ENCODE peak calls at places on chromosomes 1 and 21, in seven cellular contexts. One of them, this sample, is unnamed.
A peak's percentile ranks its signal among the peaks of the same experiment; 100 is the strongest.

GRCh38 chr1:198096390-198096789 is 60.4 kb upstream of the NEK7 start:
- DNase-seq in ACHN: no peak
- DNase-seq in tibial artery: no peak
- DNase-seq in stimulated activated CD8-positive, alpha-beta memory T cell treated with anti-CD3 and anti-CD28 coated beads, Interleukin-4, amount 100 ng/mL, for 24 hours: no peak
- DNase-seq in Caki2: no peak
- DNase-seq in Daoy: no peak
- DNase-seq in fibroblast of mammary gland: no peak
- DNase-seq in this sample: no peak

GRCh38 chr1:159188375-159188788 is 16.3 kb upstream of the ACKR1 start:
- DNase-seq in ACHN: no peak
- DNase-seq in Daoy: peak; percentile 86
- DNase-seq in Caki2: no peak
- DNase-seq in stimulated activated CD8-positive, alpha-beta memory T cell treated with anti-CD3 and anti-CD28 coated beads, Interleukin-4, amount 100 ng/mL, for 24 hours: no peak
- DNase-seq in tibial artery: peak; percentile 71
- DNase-seq in fibroblast of mammary gland: peak; percentile 47
- DNase-seq in this sample: no peak

GRCh38 chr1:23611601-23612327 is 52.5 kb upstream of the ID3 start:
- DNase-seq in Daoy: no peak
- DNase-seq in stimulated activated CD8-positive, alpha-beta memory T cell treated with anti-CD3 and anti-CD28 coated beads, Interleukin-4, amount 100 ng/mL, for 24 hours: no peak
- DNase-seq in Caki2: no peak
- DNase-seq in fibroblast of mammary gland: no peak
- DNase-seq in ACHN: no peak
- DNase-seq in tibial artery: no peak
- DNase-seq in this sample: no peak

GRCh38 chr1:63794927-63795326 is 21.1 kb downstream of the ROR1 start:
- DNase-seq in stimulated activated CD8-positive, alpha-beta memory T cell treated with anti-CD3 and anti-CD28 coated beads, Interleukin-4, amount 100 ng/mL, for 24 hours: no peak
- DNase-seq in Caki2: no peak
- DNase-seq in fibroblast of mammary gland: no peak
- DNase-seq in ACHN: peak; percentile 90
- DNase-seq in Daoy: peak; percentile 92
- DNase-seq in tibial artery: no peak
- DNase-seq in this sample: no peak

GRCh38 chr1:207893737-207894582 is 17.0 kb downstream of the CD34 start:
- DNase-seq in tibial artery: no peak
- DNase-seq in Caki2: no peak
- DNase-seq in stimulated activated CD8-positive, alpha-beta memory T cell treated with anti-CD3 and anti-CD28 coated beads, Interleukin-4, amount 100 ng/mL, for 24 hours: no peak
- DNase-seq in fibroblast of mammary gland: no peak
- DNase-seq in Daoy: no peak
- DNase-seq in ACHN: no peak
- DNase-seq in this sample: no peak

GRCh38 chr21:15732290-15732995 is 2.7 kb downstream of the USP25 start:
- DNase-seq in stimulated activated CD8-positive, alpha-beta memory T cell treated with anti-CD3 and anti-CD28 coated beads, Interleukin-4, amount 100 ng/mL, for 24 hours: no peak
- DNase-seq in fibroblast of mammary gland: peak; percentile 47
- DNase-seq in Daoy: peak; percentile 39
- DNase-seq in ACHN: peak; percentile 84
- DNase-seq in Caki2: peak; percentile 50
- DNase-seq in tibial artery: no peak
- DNase-seq in this sample: no peak

GRCh38 chr1:31943546-31944184 is 5.5 kb upstream of the PTP4A2 start:
- DNase-seq in stimulated activated CD8-positive, alpha-beta memory T cell treated with anti-CD3 and anti-CD28 coated beads, Interleukin-4, amount 100 ng/mL, for 24 hours: no peak
- DNase-seq in fibroblast of mammary gland: peak; percentile 30
- DNase-seq in Daoy: peak; percentile 59
- DNase-seq in ACHN: no peak
- DNase-seq in Caki2: no peak
- DNase-seq in tibial artery: no peak
- DNase-seq in this sample: no peak

GRCh38 chr1:69911301-69911801 is 294.0 kb downstream of the LRRC40 start:
- DNase-seq in stimulated activated CD8-positive, alpha-beta memory T cell treated with anti-CD3 and anti-CD28 coated beads, Interleukin-4, amount 100 ng/mL, for 24 hours: no peak
- DNase-seq in fibroblast of mammary gland: peak; percentile 93
- DNase-seq in Daoy: peak; percentile 2
- DNase-seq in ACHN: no peak
- DNase-seq in tibial artery: no peak
- DNase-seq in Caki2: no peak
- DNase-seq in this sample: no peak

GRCh38 chr1:117735045-117735992 is 129.5 kb downstream of the TENT5C start:
- DNase-seq in Daoy: peak; percentile 73
- DNase-seq in Caki2: peak; percentile 18
- DNase-seq in tibial artery: no peak
- DNase-seq in ACHN: peak; percentile 62
- DNase-seq in fibroblast of mammary gland: peak; percentile 61
- DNase-seq in stimulated activated CD8-positive, alpha-beta memory T cell treated with anti-CD3 and anti-CD28 coated beads, Interleukin-4, amount 100 ng/mL, for 24 hours: no peak
- DNase-seq in this sample: peak; percentile 16

GRCh38 chr1:149848811-149849210 is 50.6 kb upstream of the BOLA1 start:
- DNase-seq in Caki2: peak; percentile 17
- DNase-seq in Daoy: no peak
- DNase-seq in stimulated activated CD8-positive, alpha-beta memory T cell treated with anti-CD3 and anti-CD28 coated beads, Interleukin-4, amount 100 ng/mL, for 24 hours: no peak
- DNase-seq in fibroblast of mammary gland: peak; percentile 7
- DNase-seq in ACHN: no peak
- DNase-seq in tibial artery: no peak
- DNase-seq in this sample: peak; percentile 3

GRCh38 chr1:9280015-9280860 is 12.5 kb upstream of the SPSB1 start:
- DNase-seq in Daoy: peak; percentile 96
- DNase-seq in Caki2: peak; percentile 68
- DNase-seq in fibroblast of mammary gland: peak; percentile 96
- DNase-seq in ACHN: peak; percentile 84
- DNase-seq in stimulated activated CD8-positive, alpha-beta memory T cell treated with anti-CD3 and anti-CD28 coated beads, Interleukin-4, amount 100 ng/mL, for 24 hours: peak; percentile 57
- DNase-seq in tibial artery: peak; percentile 86
- DNase-seq in this sample: no peak

GRCh38 chr1:183571678-183572268 is 18.5 kb downstream of the NCF2 start:
- DNase-seq in tibial artery: no peak
- DNase-seq in Caki2: no peak
- DNase-seq in Daoy: no peak
- DNase-seq in ACHN: no peak
- DNase-seq in stimulated activated CD8-positive, alpha-beta memory T cell treated with anti-CD3 and anti-CD28 coated beads, Interleukin-4, amount 100 ng/mL, for 24 hours: no peak
- DNase-seq in fibroblast of mammary gland: peak; percentile 59
- DNase-seq in this sample: no peak

GRCh38 chr1:157575744-157576143 is 22.1 kb downstream of the FCRL4 start:
- DNase-seq in ACHN: no peak
- DNase-seq in Caki2: no peak
- DNase-seq in Daoy: no peak
- DNase-seq in tibial artery: no peak
- DNase-seq in stimulated activated CD8-positive, alpha-beta memory T cell treated with anti-CD3 and anti-CD28 coated beads, Interleukin-4, amount 100 ng/mL, for 24 hours: no peak
- DNase-seq in fibroblast of mammary gland: no peak
- DNase-seq in this sample: no peak

GRCh38 chr1:30877205-30877912 is 31.2 kb downstream of the SDC3 start:
- DNase-seq in fibroblast of mammary gland: peak; percentile 80
- DNase-seq in stimulated activated CD8-positive, alpha-beta memory T cell treated with anti-CD3 and anti-CD28 coated beads, Interleukin-4, amount 100 ng/mL, for 24 hours: no peak
- DNase-seq in Daoy: peak; percentile 59
- DNase-seq in Caki2: no peak
- DNase-seq in tibial artery: peak; percentile 85
- DNase-seq in ACHN: no peak
- DNase-seq in this sample: peak; percentile 72

GRCh38 chr1:47229031-47229831 is 2.8 kb downstream of the TAL1 start:
- DNase-seq in tibial artery: peak; percentile 64
- DNase-seq in stimulated activated CD8-positive, alpha-beta memory T cell treated with anti-CD3 and anti-CD28 coated beads, Interleukin-4, amount 100 ng/mL, for 24 hours: no peak
- DNase-seq in Caki2: no peak
- DNase-seq in fibroblast of mammary gland: no peak
- DNase-seq in ACHN: no peak
- DNase-seq in Daoy: no peak
- DNase-seq in this sample: no peak

GRCh38 chr1:92476071-92476607 is 10.6 kb downstream of the GFI1 start:
- DNase-seq in tibial artery: no peak
- DNase-seq in stimulated activated CD8-positive, alpha-beta memory T cell treated with anti-CD3 and anti-CD28 coated beads, Interleukin-4, amount 100 ng/mL, for 24 hours: peak; percentile 31
- DNase-seq in Daoy: no peak
- DNase-seq in ACHN: no peak
- DNase-seq in fibroblast of mammary gland: no peak
- DNase-seq in Caki2: no peak
- DNase-seq in this sample: no peak

GRCh38 chr21:32306021-32306780 is 7.5 kb downstream of the MRAP start:
- DNase-seq in Caki2: no peak
- DNase-seq in stimulated activated CD8-positive, alpha-beta memory T cell treated with anti-CD3 and anti-CD28 coated beads, Interleukin-4, amount 100 ng/mL, for 24 hours: no peak
- DNase-seq in ACHN: no peak
- DNase-seq in Daoy: no peak
- DNase-seq in fibroblast of mammary gland: no peak
- DNase-seq in tibial artery: no peak
- DNase-seq in this sample: no peak

GRCh38 chr1:56573311-56573710 is 6.1 kb downstream of the PLPP3 start:
- DNase-seq in Daoy: no peak
- DNase-seq in tibial artery: no peak
- DNase-seq in stimulated activated CD8-positive, alpha-beta memory T cell treated with anti-CD3 and anti-CD28 coated beads, Interleukin-4, amount 100 ng/mL, for 24 hours: no peak
- DNase-seq in ACHN: no peak
- DNase-seq in fibroblast of mammary gland: no peak
- DNase-seq in Caki2: no peak
- DNase-seq in this sample: peak; percentile 65

GRCh38 chr1:74343191-74343590 is 108.0 kb downstream of the TNNI3K start:
- DNase-seq in Caki2: no peak
- DNase-seq in ACHN: no peak
- DNase-seq in fibroblast of mammary gland: peak; percentile 25
- DNase-seq in tibial artery: no peak
- DNase-seq in stimulated activated CD8-positive, alpha-beta memory T cell treated with anti-CD3 and anti-CD28 coated beads, Interleukin-4, amount 100 ng/mL, for 24 hours: no peak
- DNase-seq in Daoy: no peak
- DNase-seq in this sample: no peak

GRCh38 chr1:32327204-32327603 is 8.8 kb downstream of the MARCKSL1 start:
- DNase-seq in stimulated activated CD8-positive, alpha-beta memory T cell treated with anti-CD3 and anti-CD28 coated beads, Interleukin-4, amount 100 ng/mL, for 24 hours: no peak
- DNase-seq in fibroblast of mammary gland: no peak
- DNase-seq in Caki2: no peak
- DNase-seq in Daoy: no peak
- DNase-seq in ACHN: no peak
- DNase-seq in tibial artery: no peak
- DNase-seq in this sample: no peak

GRCh38 chr1:6614019-6614952 is 755 bp downstream of the PHF13 start:
- DNase-seq in ACHN: peak; percentile 20
- DNase-seq in tibial artery: peak; percentile 79
- DNase-seq in fibroblast of mammary gland: no peak
- DNase-seq in stimulated activated CD8-positive, alpha-beta memory T cell treated with anti-CD3 and anti-CD28 coated beads, Interleukin-4, amount 100 ng/mL, for 24 hours: peak; percentile 56
- DNase-seq in Daoy: peak; percentile 45
- DNase-seq in Caki2: no peak
- DNase-seq in this sample: no peak

GRCh38 chr1:96145486-96145885 is 576.1 kb upstream of the PTBP2 start:
- DNase-seq in fibroblast of mammary gland: peak; percentile 21
- DNase-seq in Caki2: no peak
- DNase-seq in Daoy: no peak
- DNase-seq in stimulated activated CD8-positive, alpha-beta memory T cell treated with anti-CD3 and anti-CD28 coated beads, Interleukin-4, amount 100 ng/mL, for 24 hours: no peak
- DNase-seq in tibial artery: no peak
- DNase-seq in ACHN: no peak
- DNase-seq in this sample: no peak

GRCh38 chr1:230243583-230244377 is 176.7 kb downstream of the GALNT2 start:
- DNase-seq in Caki2: no peak
- DNase-seq in fibroblast of mammary gland: peak; percentile 58
- DNase-seq in tibial artery: no peak
- DNase-seq in Daoy: no peak
- DNase-seq in stimulated activated CD8-positive, alpha-beta memory T cell treated with anti-CD3 and anti-CD28 coated beads, Interleukin-4, amount 100 ng/mL, for 24 hours: no peak
- DNase-seq in ACHN: no peak
- DNase-seq in this sample: no peak

GRCh38 chr1:224640018-224640417 is 23.9 kb downstream of the CNIH3 start:
- DNase-seq in fibroblast of mammary gland: no peak
- DNase-seq in Caki2: no peak
- DNase-seq in ACHN: no peak
- DNase-seq in stimulated activated CD8-positive, alpha-beta memory T cell treated with anti-CD3 and anti-CD28 coated beads, Interleukin-4, amount 100 ng/mL, for 24 hours: no peak
- DNase-seq in Daoy: no peak
- DNase-seq in tibial artery: no peak
- DNase-seq in this sample: no peak

GRCh38 chr1:58814251-58815068 is 30.6 kb upstream of the JUN start:
- DNase-seq in fibroblast of mammary gland: peak; percentile 30
- DNase-seq in ACHN: no peak
- DNase-seq in Daoy: no peak
- DNase-seq in Caki2: no peak
- DNase-seq in stimulated activated CD8-positive, alpha-beta memory T cell treated with anti-CD3 and anti-CD28 coated beads, Interleukin-4, amount 100 ng/mL, for 24 hours: no peak
- DNase-seq in tibial artery: peak; percentile 77
- DNase-seq in this sample: peak; percentile 28